ENCODE peak calls at places on chromosomes 13 and 19, in eight cellular contexts. T, L, P, V, F, E, C and M are unnamed samples.

GRCh38 chr13:111058796-111059506 is 56.2 kb upstream of the ARHGEF7 start:
- DNase-seq in L (no peak), E (no peak), C (no peak), F (no peak), V (no peak), P (no peak), T (peak), M (no peak)

GRCh38 chr13:64154514-64154913 is 2738.9 kb upstream of the PCDH20 start:
- DNase-seq in T (peak), C (no peak), L (no peak), F (no peak), E (no peak), P (peak), V (no peak), M (no peak)

GRCh38 chr13:28286263-28286662 is 147.9 kb downstream of the PAN3 start:
- DNase-seq in V (no peak), E (no peak), P (no peak), T (no peak), F (no peak), C (no peak), L (no peak), M (no peak)

GRCh38 chr13:20375871-20376270 is 143.8 kb upstream of the GJB6 start:
- DNase-seq in T (no peak), F (no peak), L (no peak), C (no peak), E (no peak), V (no peak), P (no peak), M (no peak)

GRCh38 chr13:35164324-35164932 is 222.4 kb downstream of the NBEA start:
- DNase-seq in V (no peak), F (peak), T (peak), L (no peak), C (no peak), E (no peak), P (no peak), M (no peak)

GRCh38 chr19:17513801-17514200 is 2.4 kb downstream of the PGLS start:
- DNase-seq in C (no peak), V (no peak), F (no peak), E (no peak), P (no peak), L (no peak), T (no peak), M (no peak)

GRCh38 chr19:5339950-5340636 is 519 bp downstream of the PTPRS start:
- DNase-seq in F (no peak), T (no peak), E (peak), C (no peak), L (no peak), V (no peak), P (no peak), M (no peak)

GRCh38 chr19:2083174-2083854 is 12.8 kb downstream of the MOB3A start:
- DNase-seq in T (no peak), C (peak), V (peak), E (no peak), P (no peak), L (peak), F (no peak), M (no peak)

GRCh38 chr13:78102121-78102677 is 183.6 kb upstream of the EDNRB start:
- DNase-seq in F (no peak), P (peak), C (no peak), V (no peak), E (no peak), L (no peak), T (peak), M (no peak)

GRCh38 chr13:30832845-30833332 is 73.2 kb upstream of the MEDAG start:
- DNase-seq in P (no peak), L (no peak), V (peak), F (peak), C (no peak), E (no peak), T (peak), M (peak)

GRCh38 chr13:52162279-52163101 is 3.1 kb upstream of the NEK3 start:
- DNase-seq in L (no peak), T (peak), V (no peak), P (no peak), E (no peak), F (no peak), C (no peak), M (no peak)

GRCh38 chr13:27040826-27041108 is 130.8 kb downstream of the USP12 start:
- DNase-seq in P (no peak), L (no peak), F (no peak), E (no peak), C (no peak), V (no peak), T (no peak), M (no peak)